ENCODE peak calls at places on chromosome 7, in eight cellular contexts. P is mammary epithelial cell, K is IMR-90, E is SJSA1, C is mucosa of descending colon, J is GM23338, Y is uterus, Q is mesenchymal stem cell. I is an unnamed sample.

GRCh38 chr7:91326516-91327209 is 62.4 kb downstream of the FZD1 start:
- DNase-seq in P (no peak), K (no peak), E (no peak), C (no peak), J (no peak), Y (no peak), Q (no peak), I (no peak)

GRCh38 chr7:38656976-38657375 is 25.8 kb upstream of the AMPH start:
- DNase-seq in P (no peak), K (no peak), E (no peak), C (no peak), J (no peak), Y (no peak), Q (no peak), I (no peak)

GRCh38 chr7:11776083-11776482 is 55.9 kb downstream of the THSD7A start:
- DNase-seq in P (no peak), K (no peak), E (no peak), C (no peak), J (no peak), Y (no peak), Q (no peak), I (no peak)

GRCh38 chr7:92809397-92810241 is 26.8 kb downstream of the CDK6 start:
- DNase-seq in P (peak; percentile 91), K (peak; percentile 97), E (peak; percentile 82), C (peak; percentile 92), J (peak; percentile 81), Y (peak; percentile 29), Q (peak; percentile 92), I (peak; percentile 76)

GRCh38 chr7:69599879-69600764 is 1.8 kb downstream of the AUTS2 start:
- DNase-seq in P (no peak), K (no peak), E (no peak), C (no peak), J (peak; percentile 53), Y (no peak), Q (no peak), I (no peak)

GRCh38 chr7:75971961-75972763 is 22.2 kb downstream of the TMEM120A start:
- DNase-seq in P (no peak), K (no peak), E (no peak), C (no peak), J (peak; percentile 73), Y (no peak), Q (peak; percentile 24), I (no peak)

GRCh38 chr7:89042963-89043362 is 247.4 kb upstream of the TEX47 start:
- DNase-seq in P (no peak), K (no peak), E (no peak), C (no peak), J (no peak), Y (no peak), Q (no peak), I (no peak)

GRCh38 chr7:18174996-18175395 is 147.3 kb upstream of the PRPS1L1 start:
- DNase-seq in P (no peak), K (no peak), E (no peak), C (no peak), J (no peak), Y (no peak), Q (no peak), I (no peak)

GRCh38 chr7:69598487-69599148 is 343 bp downstream of the AUTS2 start:
- DNase-seq in P (peak; percentile 4), K (no peak), E (peak; percentile 19), C (no peak), J (peak; percentile 58), Y (no peak), Q (no peak), I (no peak)

GRCh38 chr7:70698219-70698832 is 433.6 kb upstream of the GALNT17 start:
- DNase-seq in P (peak; percentile 45), K (peak; percentile 73), E (no peak), C (peak; percentile 66), J (peak; percentile 72), Y (no peak), Q (peak; percentile 56), I (no peak)

GRCh38 chr7:139522830-139523198 is 671 bp upstream of the CLEC2L start:
- DNase-seq in P (no peak), K (no peak), E (no peak), C (no peak), J (peak; percentile 27), Y (no peak), Q (no peak), I (no peak)

GRCh38 chr7:154750353-154750801 is 252.5 kb downstream of the PAXIP1 start:
- DNase-seq in P (no peak), K (no peak), E (no peak), C (no peak), J (no peak), Y (no peak), Q (no peak), I (no peak)

GRCh38 chr7:15686209-15686956 is at the start of gene MEOX2:
- DNase-seq in P (no peak), K (peak; percentile 7), E (no peak), C (peak; percentile 51), J (peak; percentile 63), Y (peak; percentile 73), Q (peak; percentile 66), I (no peak)

GRCh38 chr7:50274361-50274760 is 30.2 kb upstream of the IKZF1 start:
- DNase-seq in P (no peak), K (no peak), E (no peak), C (no peak), J (no peak), Y (no peak), Q (no peak), I (no peak)

GRCh38 chr7:107663196-107663595 is 2.6 kb downstream of the SLC26A4 start:
- DNase-seq in P (no peak), K (no peak), E (no peak), C (no peak), J (peak; percentile 10), Y (no peak), Q (no peak), I (no peak)

GRCh38 chr7:44244282-44244681 is 43.5 kb downstream of the YKT6 start:
- DNase-seq in P (no peak), K (no peak), E (no peak), C (no peak), J (peak; percentile 72), Y (no peak), Q (peak; percentile 17), I (no peak)

GRCh38 chr7:85890244-85890811 is 703.5 kb upstream of the SEMA3D start:
- DNase-seq in P (peak; percentile 4), K (peak; percentile 21), E (peak; percentile 21), C (no peak), J (peak; percentile 60), Y (no peak), Q (peak; percentile 32), I (no peak)

GRCh38 chr7:30831227-30831626 is 60.0 kb downstream of the MINDY4 start:
- DNase-seq in P (no peak), K (peak; percentile 31), E (no peak), C (no peak), J (no peak), Y (no peak), Q (no peak), I (no peak)

GRCh38 chr7:112986256-112987031 is 100.2 kb downstream of the GPR85 start:
- DNase-seq in P (peak; percentile 45), K (peak; percentile 59), E (peak; percentile 24), C (no peak), J (no peak), Y (no peak), Q (peak; percentile 53), I (no peak)

GRCh38 chr7:139691253-139691781 is 86.5 kb downstream of the HIPK2 start:
- DNase-seq in P (no peak), K (no peak), E (no peak), C (peak; percentile 77), J (no peak), Y (no peak), Q (peak; percentile 35), I (no peak)

GRCh38 chr7:91353923-91354322 is 89.7 kb downstream of the FZD1 start:
- DNase-seq in P (no peak), K (no peak), E (no peak), C (no peak), J (peak; percentile 43), Y (no peak), Q (no peak), I (no peak)

GRCh38 chr7:91408388-91409154 is 144.3 kb downstream of the FZD1 start:
- DNase-seq in P (no peak), K (no peak), E (peak; percentile 8), C (no peak), J (peak; percentile 65), Y (no peak), Q (no peak), I (no peak)

GRCh38 chr7:12529971-12530710 is 40.4 kb upstream of the SCIN start:
- DNase-seq in P (no peak), K (no peak), E (no peak), C (no peak), J (peak; percentile 60), Y (no peak), Q (no peak), I (no peak)

DNA sequence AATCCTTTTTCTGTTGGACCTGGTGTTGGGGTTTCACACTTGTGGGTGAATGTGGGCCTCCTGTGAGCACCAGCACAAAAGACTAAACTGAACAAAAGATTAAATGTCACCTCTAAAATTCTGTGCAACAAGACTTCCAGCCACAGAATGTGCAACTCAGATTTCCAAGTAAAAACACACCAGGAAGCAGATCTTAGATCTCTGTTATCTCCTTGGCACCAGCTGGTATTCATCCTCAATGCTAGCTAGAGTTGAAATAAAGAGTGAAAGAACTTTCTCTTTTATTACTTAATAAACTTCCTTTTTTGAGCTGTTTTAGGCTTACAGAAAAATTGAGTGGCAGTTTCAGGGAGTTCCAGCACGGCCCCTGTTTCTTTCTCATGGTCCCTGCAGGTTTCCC is 40.2 kb downstream of the EGFR start:
- DNase-seq in P (no peak), K (no peak), E (no peak), C (no peak), J (no peak), Y (no peak), Q (no peak), I (no peak)
- H3K4me1 ChIP-seq in P (peaks cover 67% of the 10 kb centered on the region), K (peaks cover 44% of the 10 kb centered on the region), E (peaks cover 47% of the 10 kb centered on the region), C (peaks cover 2% of the 10 kb centered on the region), J (no peaks in the 10 kb centered on the region), Y (peaks cover 4% of the 10 kb centered on the region), Q (peaks cover 18% of the 10 kb centered on the region), I (peaks cover 46% of the 10 kb centered on the region)

DNA sequence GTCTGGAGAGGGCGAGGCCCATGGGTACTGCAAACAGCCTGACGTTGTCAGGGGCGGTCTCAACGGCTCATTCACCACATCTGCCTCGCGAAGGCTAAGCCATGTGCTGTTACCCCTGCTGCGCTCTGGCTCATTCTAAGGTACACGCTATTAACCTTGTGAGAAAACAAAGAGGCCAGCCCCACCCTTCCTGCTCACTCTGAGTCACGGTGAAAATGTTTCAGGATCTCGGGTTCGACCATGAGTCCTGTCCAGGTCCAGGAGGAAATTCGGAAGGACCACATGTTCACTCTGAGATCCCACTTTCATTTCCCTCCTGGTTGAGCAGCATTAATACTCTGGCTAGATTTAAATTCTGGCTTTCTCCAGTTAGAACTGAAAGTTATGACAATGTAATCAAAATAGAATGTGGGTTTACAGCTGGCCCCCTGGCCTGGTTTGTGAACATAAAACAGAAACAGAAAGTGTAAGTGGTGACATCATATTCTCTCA is 55.2 kb downstream of the EGFR start:
- DNase-seq in P (peak; percentile 89), K (peak; percentile 79), E (peak; percentile 96), C (peak; percentile 93), J (peak; percentile 28), Y (no peak), Q (peak; percentile 78), I (peak; percentile 100)
- H3K4me1 ChIP-seq in P (peaks cover 58% of the 10 kb centered on the region), K (peaks cover 31% of the 10 kb centered on the region), E (peaks cover 42% of the 10 kb centered on the region), C (peaks cover 75% of the 10 kb centered on the region), J (no peaks in the 10 kb centered on the region), Y (peaks cover 13% of the 10 kb centered on the region), Q (peaks cover 32% of the 10 kb centered on the region), I (peaks cover 45% of the 10 kb centered on the region)

GRCh38 chr7:99193527-99194214 is 14.2 kb downstream of the KPNA7 start:
- DNase-seq in P (peak; percentile 82), K (peak; percentile 64), E (peak; percentile 39), C (no peak), J (no peak), Y (no peak), Q (no peak), I (peak; percentile 39)
- H3K4me1 ChIP-seq in P (peaks cover 30% of the 10 kb centered on the region), K (peaks cover 2% of the 10 kb centered on the region), E (peaks cover 30% of the 10 kb centered on the region), C (no peaks in the 10 kb centered on the region), J (no peaks in the 10 kb centered on the region), Y (no peaks in the 10 kb centered on the region), Q (no peaks in the 10 kb centered on the region), I (peaks cover 24% of the 10 kb centered on the region)

GRCh38 chr7:149454006-149454405 is 6.9 kb downstream of the ZNF777 start:
- DNase-seq in P (no peak), K (no peak), E (no peak), C (no peak), J (no peak), Y (no peak), Q (no peak), I (no peak)
- H3K4me1 ChIP-seq in P (peaks cover 3% of the 10 kb centered on the region), K (peaks cover 1% of the 10 kb centered on the region), E (peaks cover 11% of the 10 kb centered on the region), C (peaks cover 8% of the 10 kb centered on the region), J (no peaks in the 10 kb centered on the region), Y (no peaks in the 10 kb centered on the region), Q (peaks cover 3% of the 10 kb centered on the region), I (peaks cover 10% of the 10 kb centered on the region)